ENCODE peak calls at places on chromosomes 16 and 17, in four cellular contexts. One of them, this sample, is unnamed.

GRCh38 chr16:57027067-57027466 is 37.7 kb downstream of the NLRC5 start:
- DNase-seq in IMR-90: no peak
- DNase-seq in GM12878: no peak
- DNase-seq in K562: no peak
- DNase-seq in this sample: no peak

GRCh38 chr16:65468121-65468520 is 346.3 kb upstream of the CDH11 start:
- DNase-seq in IMR-90: no peak
- DNase-seq in GM12878: no peak
- DNase-seq in K562: no peak
- DNase-seq in this sample: no peak

GRCh38 chr16:66988197-66988788 is at the start of gene CES4A:
- DNase-seq in IMR-90: peak; percentile 73
- DNase-seq in GM12878: no peak
- DNase-seq in K562: no peak
- DNase-seq in this sample: no peak

GRCh38 chr16:54244061-54244886 is 42.3 kb downstream of the IRX3 start:
- DNase-seq in IMR-90: no peak
- DNase-seq in GM12878: no peak
- DNase-seq in K562: peak; percentile 14
- DNase-seq in this sample: no peak

GRCh38 chr17:40497704-40498103 is 3.7 kb downstream of the TNS4 start:
- DNase-seq in IMR-90: peak; percentile 61
- DNase-seq in GM12878: no peak
- DNase-seq in K562: no peak
- DNase-seq in this sample: no peak

GRCh38 chr17:74820037-74820436 is 39.6 kb downstream of the GRIN2C start:
- DNase-seq in IMR-90: no peak
- DNase-seq in GM12878: no peak
- DNase-seq in K562: no peak
- DNase-seq in this sample: no peak

GRCh38 chr17:48471807-48472484 is 41.9 kb upstream of the SKAP1 start:
- DNase-seq in IMR-90: no peak
- DNase-seq in GM12878: no peak
- DNase-seq in K562: no peak
- DNase-seq in this sample: no peak

GRCh38 chr16:84115919-84116719 is 623 bp downstream of the MBTPS1 start:
- DNase-seq in IMR-90: peak; percentile 39
- DNase-seq in GM12878: no peak
- DNase-seq in K562: peak; percentile 91
- DNase-seq in this sample: peak; percentile 19

GRCh38 chr17:78995761-78996451 is 13.7 kb downstream of the CANT1 start:
- DNase-seq in IMR-90: no peak
- DNase-seq in GM12878: no peak
- DNase-seq in K562: no peak
- DNase-seq in this sample: no peak

GRCh38 chr17:1322014-1322428 is 42.6 kb downstream of the TRARG1 start:
- DNase-seq in IMR-90: no peak
- DNase-seq in GM12878: no peak
- DNase-seq in K562: peak; percentile 86
- DNase-seq in this sample: no peak

GRCh38 chr17:7425756-7426155 is 340 bp downstream of the SPEM2 start:
- DNase-seq in IMR-90: no peak
- DNase-seq in GM12878: no peak
- DNase-seq in K562: no peak
- DNase-seq in this sample: no peak

GRCh38 chr16:3135120-3135715 is 389 bp downstream of the ZNF213 start:
- DNase-seq in IMR-90: no peak
- DNase-seq in GM12878: no peak
- DNase-seq in K562: no peak
- DNase-seq in this sample: no peak

GRCh38 chr17:73365934-73366623 is 54.3 kb upstream of the CDC42EP4 start:
- DNase-seq in IMR-90: no peak
- DNase-seq in GM12878: no peak
- DNase-seq in K562: peak; percentile 22
- DNase-seq in this sample: no peak

GRCh38 chr17:64297467-64298088 is 34.5 kb upstream of the TEX2 start:
- DNase-seq in IMR-90: no peak
- DNase-seq in GM12878: no peak
- DNase-seq in K562: no peak
- DNase-seq in this sample: no peak

GRCh38 chr16:57303910-57304168 is 19.4 kb upstream of the PLLP start:
- DNase-seq in IMR-90: no peak
- DNase-seq in GM12878: no peak
- DNase-seq in K562: no peak
- DNase-seq in this sample: no peak

GRCh38 chr16:11350531-11351335 is 5.5 kb downstream of the RMI2 start:
- DNase-seq in IMR-90: peak; percentile 87
- DNase-seq in GM12878: no peak
- DNase-seq in K562: no peak
- DNase-seq in this sample: no peak

GRCh38 chr16:65142276-65142675 is 20.4 kb upstream of the CDH11 start:
- DNase-seq in IMR-90: peak; percentile 16
- DNase-seq in GM12878: no peak
- DNase-seq in K562: no peak
- DNase-seq in this sample: no peak

GRCh38 chr17:66900126-66901010 is 64.1 kb upstream of the CACNG4 start:
- DNase-seq in IMR-90: peak; percentile 55
- DNase-seq in GM12878: no peak
- DNase-seq in K562: peak; percentile 4
- DNase-seq in this sample: peak; percentile 39

GRCh38 chr16:88762258-88762870 is 22.7 kb downstream of the PIEZO1 start:
- DNase-seq in IMR-90: no peak
- DNase-seq in GM12878: no peak
- DNase-seq in K562: no peak
- DNase-seq in this sample: no peak

GRCh38 chr16:87808108-87808507 is 42.3 kb upstream of the KLHDC4 start:
- DNase-seq in IMR-90: no peak
- DNase-seq in GM12878: no peak
- DNase-seq in K562: no peak
- DNase-seq in this sample: no peak

GRCh38 chr17:49409066-49409465 is 5.6 kb downstream of the PHB1 start:
- DNase-seq in IMR-90: no peak
- DNase-seq in GM12878: no peak
- DNase-seq in K562: no peak
- DNase-seq in this sample: no peak

GRCh38 chr17:39205112-39205526 is 5.0 kb downstream of the RPL19 start:
- DNase-seq in IMR-90: no peak
- DNase-seq in GM12878: no peak
- DNase-seq in K562: peak; percentile 31
- DNase-seq in this sample: no peak

GRCh38 chr17:14926526-14927122 is 338.5 kb downstream of the PMP22 start:
- DNase-seq in IMR-90: peak; percentile 74
- DNase-seq in GM12878: no peak
- DNase-seq in K562: peak; percentile 58
- DNase-seq in this sample: peak; percentile 75

GRCh38 chr17:76189247-76189646 is 48.2 kb upstream of the FOXJ1 start:
- DNase-seq in IMR-90: no peak
- DNase-seq in GM12878: no peak
- DNase-seq in K562: peak; percentile 62
- DNase-seq in this sample: no peak

GRCh38 chr17:44327715-44328449 is 3.3 kb upstream of the SLC25A39 start:
- DNase-seq in IMR-90: no peak
- DNase-seq in GM12878: no peak
- DNase-seq in K562: no peak
- DNase-seq in this sample: no peak

GRCh38 chr16:89072216-89073130 is 21.2 kb upstream of the ACSF3 start:
- DNase-seq in IMR-90: no peak
- DNase-seq in GM12878: no peak
- DNase-seq in K562: no peak
- DNase-seq in this sample: no peak

GRCh38 chr17:64527914-64528313 is 21.1 kb downstream of the CEP95 start:
- DNase-seq in IMR-90: no peak
- DNase-seq in GM12878: no peak
- DNase-seq in K562: no peak
- DNase-seq in this sample: no peak

GRCh38 chr17:28549274-28550132 is 2.9 kb downstream of the UNC119 start:
- DNase-seq in IMR-90: no peak
- DNase-seq in GM12878: no peak
- DNase-seq in K562: no peak
- DNase-seq in this sample: no peak

GRCh38 chr17:82732118-82732743 is 3.2 kb upstream of the FN3K start:
- DNase-seq in IMR-90: no peak
- DNase-seq in GM12878: no peak
- DNase-seq in K562: no peak
- DNase-seq in this sample: no peak
- TF ChIP-seq SMC3 in IMR-90: no peak
- TF ChIP-seq SMC3 in GM12878: no peak
- TF ChIP-seq SMC3 in K562: no peak
- TF ChIP-seq SMC3 in this sample: no peak

GRCh38 chr16:14416184-14416583 is 213.9 kb downstream of the PARN start:
- DNase-seq in IMR-90: no peak
- DNase-seq in GM12878: no peak
- DNase-seq in K562: no peak
- DNase-seq in this sample: no peak

GRCh38 chr16:14420721-14421488 is 209.2 kb downstream of the PARN start:
- DNase-seq in IMR-90: no peak
- DNase-seq in GM12878: no peak
- DNase-seq in K562: peak; percentile 33
- DNase-seq in this sample: no peak

GRCh38 chr16:14418795-14419225 is 211.2 kb downstream of the PARN start:
- DNase-seq in IMR-90: no peak
- DNase-seq in GM12878: no peak
- DNase-seq in K562: no peak
- DNase-seq in this sample: no peak

GRCh38 chr16:14419817-14420216 is 210.2 kb downstream of the PARN start:
- DNase-seq in IMR-90: no peak
- DNase-seq in GM12878: no peak
- DNase-seq in K562: no peak
- DNase-seq in this sample: no peak

DNA sequence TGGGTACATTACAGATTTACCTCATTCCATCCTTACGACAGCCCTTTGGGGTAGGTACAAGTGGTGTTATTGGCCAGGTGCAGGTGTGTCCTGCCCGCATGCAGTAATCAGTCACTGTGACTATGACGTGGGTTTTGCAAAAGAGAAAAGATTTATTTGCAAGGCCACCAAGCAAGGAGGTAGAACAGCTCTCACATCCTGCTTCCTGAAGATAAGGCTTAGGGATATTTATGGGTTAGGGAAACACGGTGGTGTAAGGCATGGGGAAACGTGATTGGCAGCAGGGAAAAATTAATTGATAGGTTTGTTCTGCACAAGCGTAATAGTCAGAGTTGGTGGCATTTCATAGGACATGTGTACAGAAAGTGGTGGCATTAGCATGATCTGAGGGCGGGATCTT is 214.8 kb downstream of the PARN start:
- DNase-seq in IMR-90: no peak
- DNase-seq in GM12878: no peak
- DNase-seq in K562: no peak
- DNase-seq in this sample: no peak
- TF ChIP-seq ELK1 in IMR-90: no peak
- TF ChIP-seq ELK1 in GM12878: no peak
- TF ChIP-seq ELK1 in K562: no peak
- TF ChIP-seq ELK1 in this sample: no peak

GRCh38 chr17:13626703-13627102 is 25.0 kb upstream of the HS3ST3A1 start:
- DNase-seq in IMR-90: peak; percentile 91
- DNase-seq in GM12878: no peak
- DNase-seq in K562: no peak
- DNase-seq in this sample: no peak
- TF ChIP-seq SMC3 in IMR-90: no peak
- TF ChIP-seq SMC3 in GM12878: no peak
- TF ChIP-seq SMC3 in K562: no peak
- TF ChIP-seq SMC3 in this sample: no peak

GRCh38 chr17:18356624-18357023 is 6.7 kb downstream of the SHMT1 start:
- DNase-seq in IMR-90: peak; percentile 50
- DNase-seq in GM12878: no peak
- DNase-seq in K562: no peak
- DNase-seq in this sample: no peak
- TF ChIP-seq ELK1 in IMR-90: no peak
- TF ChIP-seq ELK1 in GM12878: no peak
- TF ChIP-seq ELK1 in K562: no peak
- TF ChIP-seq ELK1 in this sample: no peak

This sample was measured in A549.